ENCODE peak calls at places on chromosomes 2 and 18, in eight cellular contexts. One of them, this sample, is unnamed.

GRCh38 chr2:25339791-25340339 is 1.9 kb downstream of the DNMT3A start:
- DNase-seq in fibroblast of mammary gland: no peak
- DNase-seq in A549: no peak
- DNase-seq in EL: no peak
- DNase-seq in CD8-positive, alpha-beta memory T cell: peak
- DNase-seq in spleen: peak
- DNase-seq in activated CD4-positive, alpha-beta T cell treated with anti-CD3 and anti-CD28 coated beads for 4 hours: no peak
- DNase-seq in NCI-H2107: peak
- DNase-seq in this sample: no peak

GRCh38 chr2:69524799-69525198 is 87.6 kb upstream of the NFU1 start:
- DNase-seq in fibroblast of mammary gland: no peak
- DNase-seq in A549: no peak
- DNase-seq in EL: no peak
- DNase-seq in CD8-positive, alpha-beta memory T cell: no peak
- DNase-seq in spleen: no peak
- DNase-seq in activated CD4-positive, alpha-beta T cell treated with anti-CD3 and anti-CD28 coated beads for 4 hours: no peak
- DNase-seq in NCI-H2107: no peak
- DNase-seq in this sample: no peak

GRCh38 chr2:173414823-173415322 is 60.2 kb downstream of the CDCA7 start:
- DNase-seq in fibroblast of mammary gland: peak
- DNase-seq in A549: no peak
- DNase-seq in EL: peak
- DNase-seq in CD8-positive, alpha-beta memory T cell: no peak
- DNase-seq in spleen: no peak
- DNase-seq in activated CD4-positive, alpha-beta T cell treated with anti-CD3 and anti-CD28 coated beads for 4 hours: no peak
- DNase-seq in NCI-H2107: no peak
- DNase-seq in this sample: peak

GRCh38 chr18:23550898-23551297 is 35.4 kb downstream of the NPC1 start:
- DNase-seq in fibroblast of mammary gland: no peak
- DNase-seq in A549: no peak
- DNase-seq in EL: no peak
- DNase-seq in CD8-positive, alpha-beta memory T cell: no peak
- DNase-seq in spleen: no peak
- DNase-seq in activated CD4-positive, alpha-beta T cell treated with anti-CD3 and anti-CD28 coated beads for 4 hours: no peak
- DNase-seq in NCI-H2107: no peak
- DNase-seq in this sample: no peak

GRCh38 chr2:112714836-112715631 is 5.8 kb upstream of the NT5DC4 start:
- DNase-seq in fibroblast of mammary gland: peak
- DNase-seq in A549: peak
- DNase-seq in EL: peak
- DNase-seq in CD8-positive, alpha-beta memory T cell: no peak
- DNase-seq in spleen: no peak
- DNase-seq in activated CD4-positive, alpha-beta T cell treated with anti-CD3 and anti-CD28 coated beads for 4 hours: no peak
- DNase-seq in NCI-H2107: no peak
- DNase-seq in this sample: no peak

GRCh38 chr2:119482481-119483394 is 41.5 kb downstream of the SCTR start:
- DNase-seq in fibroblast of mammary gland: no peak
- DNase-seq in A549: no peak
- DNase-seq in EL: no peak
- DNase-seq in CD8-positive, alpha-beta memory T cell: no peak
- DNase-seq in spleen: no peak
- DNase-seq in activated CD4-positive, alpha-beta T cell treated with anti-CD3 and anti-CD28 coated beads for 4 hours: no peak
- DNase-seq in NCI-H2107: no peak
- DNase-seq in this sample: no peak

GRCh38 chr2:57880967-57881366 is 165.6 kb upstream of the VRK2 start:
- DNase-seq in fibroblast of mammary gland: no peak
- DNase-seq in A549: no peak
- DNase-seq in EL: no peak
- DNase-seq in CD8-positive, alpha-beta memory T cell: no peak
- DNase-seq in spleen: no peak
- DNase-seq in activated CD4-positive, alpha-beta T cell treated with anti-CD3 and anti-CD28 coated beads for 4 hours: no peak
- DNase-seq in NCI-H2107: no peak
- DNase-seq in this sample: no peak

GRCh38 chr2:177506998-177507397 is 114.4 kb downstream of the AGPS start:
- DNase-seq in fibroblast of mammary gland: no peak
- DNase-seq in A549: no peak
- DNase-seq in EL: no peak
- DNase-seq in CD8-positive, alpha-beta memory T cell: no peak
- DNase-seq in spleen: no peak
- DNase-seq in activated CD4-positive, alpha-beta T cell treated with anti-CD3 and anti-CD28 coated beads for 4 hours: no peak
- DNase-seq in NCI-H2107: no peak
- DNase-seq in this sample: no peak

GRCh38 chr2:196980498-196980897 is 54.0 kb upstream of the PGAP1 start:
- DNase-seq in fibroblast of mammary gland: no peak
- DNase-seq in A549: no peak
- DNase-seq in EL: no peak
- DNase-seq in CD8-positive, alpha-beta memory T cell: no peak
- DNase-seq in spleen: no peak
- DNase-seq in activated CD4-positive, alpha-beta T cell treated with anti-CD3 and anti-CD28 coated beads for 4 hours: no peak
- DNase-seq in NCI-H2107: no peak
- DNase-seq in this sample: no peak

GRCh38 chr2:96773922-96774321 is 13.2 kb downstream of the CNNM4 start:
- DNase-seq in fibroblast of mammary gland: no peak
- DNase-seq in A549: no peak
- DNase-seq in EL: no peak
- DNase-seq in CD8-positive, alpha-beta memory T cell: peak
- DNase-seq in spleen: peak
- DNase-seq in activated CD4-positive, alpha-beta T cell treated with anti-CD3 and anti-CD28 coated beads for 4 hours: peak
- DNase-seq in NCI-H2107: peak
- DNase-seq in this sample: no peak

This sample was measured in cardiac muscle cell.